ENCODE peak calls at places on chromosome 6, in six cellular contexts. D, A, J, I, X and N are unnamed samples.

GRCh38 chr6:30196376-30196775 is 16.8 kb downstream of the TRIM26 start:
- DNase-seq in A (no peak), X (no peak), J (no peak), D (no peak), I (no peak), N (no peak)

GRCh38 chr6:35728663-35729348 is 8.0 kb upstream of the ARMC12 start:
- DNase-seq in D (no peak), I (no peak), J (peak), X (no peak), A (no peak), N (peak)

GRCh38 chr6:50007821-50008220 is 14.0 kb downstream of the DEFB110 start:
- DNase-seq in A (no peak), D (no peak), X (no peak), I (no peak), J (no peak), N (no peak)

GRCh38 chr6:125667326-125667725 is 82.1 kb upstream of the HEY2 start:
- DNase-seq in D (no peak), A (no peak), X (no peak), J (no peak), I (no peak), N (no peak)

GRCh38 chr6:35474129-35474977 is 6.2 kb downstream of the RPL10A start:
- DNase-seq in D (no peak), A (no peak), J (no peak), I (no peak), X (no peak), N (no peak)

GRCh38 chr6:38305995-38306681 is 333.6 kb downstream of the BTBD9 start:
- DNase-seq in A (no peak), X (no peak), J (no peak), D (no peak), I (no peak), N (no peak)

GRCh38 chr6:105321207-105321606 is 81.7 kb downstream of the PREP start:
- DNase-seq in A (no peak), J (no peak), X (no peak), D (no peak), I (no peak), N (no peak)

GRCh38 chr6:17725083-17725482 is 18.4 kb upstream of the NUP153 start:
- DNase-seq in D (no peak), A (no peak), X (peak), I (peak), J (peak), N (no peak)

GRCh38 chr6:54916858-54917257 is 70.3 kb downstream of the FAM83B start:
- DNase-seq in A (peak), I (no peak), J (no peak), X (no peak), D (no peak), N (no peak)

GRCh38 chr6:154435400-154435945 is 75.0 kb downstream of the CNKSR3 start:
- DNase-seq in D (no peak), J (no peak), I (no peak), A (no peak), X (no peak), N (no peak)

GRCh38 chr6:54698974-54699373 is 147.6 kb upstream of the FAM83B start:
- DNase-seq in J (no peak), A (no peak), D (no peak), X (no peak), I (no peak), N (peak)

GRCh38 chr6:35058041-35058675 is 83.0 kb downstream of the TCP11 start:
- DNase-seq in D (no peak), J (no peak), I (peak), X (no peak), A (no peak), N (no peak)

GRCh38 chr6:36387440-36388303 is at the start of gene ETV7:
- DNase-seq in I (no peak), D (peak), J (peak), A (no peak), X (no peak), N (no peak)

GRCh38 chr6:53424300-53424699 is 75.5 kb upstream of the ELOVL5 start:
- DNase-seq in X (no peak), A (no peak), I (no peak), D (no peak), J (no peak), N (no peak)

GRCh38 chr6:71383476-71383875 is 94.9 kb downstream of the OGFRL1 start:
- DNase-seq in A (no peak), J (no peak), D (no peak), I (no peak), X (no peak), N (no peak)

GRCh38 chr6:44851176-44851575 is 463.7 kb downstream of the CDC5L start:
- DNase-seq in I (no peak), X (no peak), J (no peak), D (no peak), A (no peak), N (no peak)

GRCh38 chr6:55818482-55818881 is 56.9 kb downstream of the BMP5 start:
- DNase-seq in J (no peak), X (no peak), A (no peak), D (no peak), I (no peak), N (no peak)

GRCh38 chr6:157558049-157558448 is 177.1 kb downstream of the ZDHHC14 start:
- DNase-seq in X (no peak), A (no peak), J (no peak), I (no peak), D (no peak), N (peak)
- TF ChIP-seq CTCF in X (no peak), A (no peak), J (no peak), I (no peak), D (no peak), N (no peak)

DNA sequence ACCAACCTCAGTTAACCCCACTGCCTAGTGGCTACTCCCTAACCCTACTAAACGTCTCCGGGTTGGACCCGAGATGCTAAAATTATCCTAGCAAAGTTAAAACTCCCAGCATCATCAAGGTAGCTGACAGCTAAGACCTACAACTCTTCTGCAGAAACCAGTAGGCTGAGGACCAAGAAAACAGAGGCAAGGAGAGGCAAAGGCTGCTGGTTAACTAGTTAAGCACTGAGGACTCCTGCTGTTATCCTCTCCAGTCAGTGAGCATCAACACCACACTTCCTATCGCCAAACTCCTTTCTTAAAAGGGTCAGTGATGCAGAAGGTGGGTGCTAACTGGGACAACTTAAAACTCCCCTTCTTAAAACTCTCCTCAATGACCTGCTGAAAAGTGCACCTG is 1.8 kb downstream of the TRERF1 start:
- DNase-seq in J (no peak), A (no peak), X (no peak), D (no peak), I (no peak), N (peak)
- TF ChIP-seq CTCF in J (no peak), A (no peak), X (no peak), D (no peak), I (no peak), N (no peak)

GRCh38 chr6:82711105-82711829 is 347.6 kb downstream of the TPBG start:
- DNase-seq in A (no peak), J (no peak), D (no peak), I (peak), X (no peak), N (no peak)

GRCh38 chr6:82711992-82712788 is 348.6 kb downstream of the TPBG start:
- DNase-seq in I (no peak), A (peak), X (no peak), J (no peak), D (no peak), N (peak)

GRCh38 chr6:82712826-82713225 is 349.2 kb downstream of the TPBG start:
- DNase-seq in D (no peak), X (no peak), I (no peak), A (no peak), J (no peak), N (no peak)
- TF ChIP-seq CTCF in D (peak), X (peak), I (peak), A (peak), J (no peak), N (no peak)

DNA sequence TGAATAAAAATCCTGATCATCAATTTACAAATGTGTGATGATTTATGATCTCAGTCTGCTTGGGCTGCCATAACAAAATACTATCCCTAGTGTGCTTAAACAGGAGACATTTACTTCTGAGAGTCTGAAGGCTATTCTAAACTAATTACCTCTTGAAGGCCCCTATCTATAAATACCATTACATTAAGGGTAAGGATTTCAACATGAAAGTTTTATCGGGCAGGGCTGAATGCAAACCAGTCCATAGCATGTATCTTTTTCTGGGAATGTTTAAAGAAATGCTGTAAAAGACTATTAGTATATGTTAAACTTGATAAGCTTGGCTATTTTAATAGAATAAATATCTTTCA is 48.2 kb downstream of the TRDN start:
- DNase-seq in D (no peak), I (no peak), J (no peak), X (no peak), A (no peak), N (no peak)
- TF ChIP-seq CTCF in D (no peak), I (no peak), J (no peak), X (no peak), A (no peak), N (no peak)

DNA sequence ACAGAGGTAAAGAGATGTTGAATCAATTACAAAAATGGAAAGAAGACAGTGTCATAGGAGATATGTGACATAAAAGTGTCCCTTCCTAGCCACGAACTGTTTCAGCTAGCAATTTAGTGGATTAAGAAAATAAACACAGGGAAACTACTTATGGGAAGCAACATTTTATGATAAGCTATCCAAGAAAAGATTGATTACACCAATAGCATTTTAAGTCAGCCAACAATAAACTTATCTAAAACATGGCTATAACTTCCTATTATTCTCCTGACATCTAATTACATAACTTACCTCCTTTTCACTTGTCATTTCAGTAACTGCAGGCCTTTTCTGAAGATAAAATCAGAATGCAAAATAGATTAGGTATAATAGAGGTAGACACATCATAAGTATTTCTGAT is 111.4 kb downstream of the PTPRK start:
- DNase-seq in I (no peak), X (no peak), D (no peak), J (no peak), A (no peak), N (no peak)
- TF ChIP-seq CTCF in I (no peak), X (no peak), D (no peak), J (no peak), A (no peak), N (no peak)